ENCODE peak calls at places on chromosomes 1 and 21, in seven cellular contexts. M is astrocyte, L is GM12878, K is pancreas, I is mesendoderm, C is Caco-2, U is cardiac muscle cell. N is an unnamed sample. For H3K27me3 and H3K4me1, the result is how much of the 10 kb centered on the place peaks cover.

GRCh38 chr1:181386340-181386739 is 97.0 kb upstream of the CACNA1E start:
- DNase-seq in C (no peak), M (no peak), L (no peak), U (no peak), I (no peak), K (no peak), N (no peak)

GRCh38 chr21:35051287-35051818 is 2.3 kb upstream of the RUNX1 start:
- DNase-seq in U (peak), L (no peak), I (peak), M (peak), C (peak), K (peak), N (peak)

GRCh38 chr1:153881764-153882163 is 41.0 kb downstream of the GATAD2B start:
- DNase-seq in C (no peak), U (peak), I (no peak), K (no peak), L (no peak), M (peak), N (no peak)

GRCh38 chr1:197798492-197798891 is 23.2 kb upstream of the DENND1B start:
- DNase-seq in U (no peak), M (no peak), I (no peak), L (no peak), C (no peak), K (no peak), N (no peak)

GRCh38 chr1:53449693-53450092 is 9.5 kb upstream of the DMRTB1 start:
- DNase-seq in L (no peak), M (no peak), U (no peak), I (peak), K (no peak), C (no peak), N (no peak)

GRCh38 chr1:9676815-9677393 is 25.4 kb downstream of the PIK3CD start:
- DNase-seq in L (no peak), U (no peak), K (no peak), M (no peak), C (no peak), I (no peak), N (no peak)

GRCh38 chr1:171828794-171829193 is 12.5 kb upstream of the DNM3 start:
- DNase-seq in U (no peak), C (no peak), M (no peak), L (no peak), I (no peak), K (no peak), N (no peak)

GRCh38 chr21:32249551-32250280 is 29.1 kb downstream of the MIS18A start:
- DNase-seq in I (no peak), M (no peak), C (no peak), U (no peak), K (no peak), L (no peak), N (no peak)

GRCh38 chr1:202210370-202210769 is 16.8 kb downstream of the LGR6 start:
- DNase-seq in I (peak), K (no peak), C (no peak), M (peak), L (no peak), U (no peak), N (no peak)

DNA sequence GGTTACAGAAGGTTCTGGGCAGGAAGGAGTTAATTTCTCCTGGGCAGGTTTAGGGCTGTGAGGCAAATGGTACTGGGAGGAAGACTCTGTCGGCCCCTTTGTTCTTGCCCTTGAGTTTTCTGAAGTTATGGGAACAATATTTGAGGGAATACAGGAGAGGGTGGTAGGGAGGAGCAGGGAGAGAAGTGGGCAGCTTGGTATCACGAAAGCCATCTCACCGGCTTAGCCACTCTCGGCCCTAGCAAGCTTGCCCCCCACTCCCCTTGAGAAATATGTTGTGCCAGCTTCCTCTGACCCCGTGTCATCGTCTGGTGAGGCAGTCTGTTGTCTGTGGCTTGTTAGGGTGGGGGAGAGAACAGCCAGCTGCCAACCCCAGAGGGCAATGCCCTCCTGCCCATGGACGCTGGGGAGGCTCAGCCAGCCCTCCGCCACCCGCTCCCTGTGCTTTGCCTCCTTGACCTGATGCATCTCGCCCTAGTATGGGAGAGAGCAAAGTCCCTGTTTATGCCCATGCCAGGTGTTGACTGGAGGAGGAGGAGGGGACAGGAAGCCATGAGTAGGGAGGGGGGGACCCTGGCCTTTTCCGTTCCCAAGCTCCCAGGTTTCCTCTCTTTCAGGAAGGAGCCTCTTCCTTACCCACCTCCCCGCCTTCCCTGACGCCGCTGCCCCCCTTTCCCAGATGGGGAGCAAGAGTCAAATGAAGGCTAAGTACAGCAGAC is 1.2 kb downstream of the EFNA1 start:
- DNase-seq in L (no peak), K (peak), M (no peak), U (peak), I (peak), C (peak), N (no peak)
- H3K4me3 ChIP-seq in L (no peak), K (peak), M (peak), U (peak), I (peak), C (peak), N (no peak)

GRCh38 chr1:230587056-230587455 is 55.2 kb upstream of the COG2 start:
- DNase-seq in K (no peak), M (no peak), C (no peak), I (no peak), L (no peak), U (no peak), N (no peak)

GRCh38 chr1:230581446-230582079 is 60.7 kb upstream of the COG2 start:
- DNase-seq in C (peak), L (no peak), U (peak), K (no peak), I (peak), M (no peak), N (no peak)

GRCh38 chr1:230589951-230590350 is 52.3 kb upstream of the COG2 start:
- DNase-seq in L (no peak), U (no peak), K (no peak), I (no peak), M (no peak), C (no peak), N (no peak)

GRCh38 chr1:230588323-230588746 is 53.9 kb upstream of the COG2 start:
- DNase-seq in M (no peak), U (no peak), K (no peak), L (no peak), C (no peak), I (no peak), N (no peak)

DNA sequence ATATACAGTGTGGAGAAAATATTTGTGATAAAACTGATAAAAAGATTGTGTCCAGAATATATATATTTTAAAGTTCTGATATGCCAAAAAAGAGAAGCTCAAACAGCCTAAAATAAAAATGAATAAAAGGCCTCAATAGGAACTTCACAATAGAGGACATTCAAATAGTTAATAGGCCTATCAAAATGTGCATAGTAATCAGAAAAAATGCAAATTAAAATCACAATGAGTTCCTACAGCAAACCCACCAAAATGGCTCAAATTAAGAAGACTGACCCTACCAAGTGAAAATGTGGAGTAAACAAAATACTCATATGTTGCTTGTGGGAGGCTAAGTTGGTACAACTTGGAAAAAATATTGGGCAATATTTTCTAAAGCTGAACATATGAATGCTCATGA is 57.6 kb upstream of the COG2 start:
- DNase-seq in M (no peak), K (no peak), L (no peak), I (no peak), U (no peak), C (no peak), N (no peak)
- H3K27me3 ChIP-seq in M (under half), K (under half), L (under half), I (under half), U (under half), C (under half), N (under half)

GRCh38 chr1:206554833-206555472 is 47.6 kb downstream of the RASSF5 start:
- DNase-seq in K (no peak), M (no peak), L (no peak), I (no peak), U (no peak), C (no peak), N (no peak)
- H3K4me1 ChIP-seq in K (under half), M (under half), L (under half), I (under half), U (half or more), C (under half), N (half or more)

GRCh38 chr1:160127381-160127780 is 11.8 kb downstream of the ATP1A2 start:
- DNase-seq in L (no peak), U (no peak), I (no peak), C (no peak), M (no peak), K (no peak), N (no peak)

GRCh38 chr1:160123726-160124125 is 8.2 kb downstream of the ATP1A2 start:
- DNase-seq in K (no peak), L (no peak), U (no peak), I (no peak), M (no peak), C (no peak), N (no peak)

GRCh38 chr1:160124709-160125478 is 9.3 kb downstream of the ATP1A2 start:
- DNase-seq in K (no peak), C (peak), I (peak), L (no peak), U (peak), M (peak), N (no peak)

GRCh38 chr1:160127865-160128523 is 12.4 kb downstream of the ATP1A2 start:
- DNase-seq in I (no peak), M (peak), K (no peak), L (no peak), U (peak), C (no peak), N (no peak)

GRCh38 chr1:160125761-160126160 is 10.2 kb downstream of the ATP1A2 start:
- DNase-seq in U (peak), K (no peak), M (peak), L (no peak), I (no peak), C (no peak), N (no peak)
- H3K4me3 ChIP-seq in U (no peak), K (no peak), M (no peak), L (no peak), I (no peak), C (no peak), N (no peak)

DNA sequence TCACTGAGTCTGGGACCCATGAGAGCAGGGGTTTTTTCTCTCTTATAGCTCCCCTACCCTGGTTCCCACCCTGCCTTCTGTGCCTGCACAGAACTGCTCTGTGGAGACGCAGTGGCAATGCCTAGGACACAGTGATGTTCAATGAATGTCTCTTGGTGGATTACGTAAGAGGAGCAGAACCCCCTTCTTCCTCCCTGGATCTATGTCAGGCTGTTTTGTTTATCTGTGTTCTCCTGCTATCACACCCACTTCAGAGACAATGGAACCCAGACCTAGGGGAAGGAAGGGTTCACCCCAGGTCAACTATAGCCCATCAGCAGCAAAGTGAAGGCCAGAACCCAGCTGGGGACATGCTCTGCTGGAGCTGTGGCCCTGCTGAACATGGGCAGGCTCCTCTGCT is 2.0 kb downstream of the HPCAL4 start:
- DNase-seq in M (no peak), U (no peak), I (no peak), L (no peak), K (no peak), C (no peak), N (no peak)
- H3K27me3 ChIP-seq in M (half or more), U (half or more), I (half or more), L (under half), K (under half), C (under half), N (under half)

DNA sequence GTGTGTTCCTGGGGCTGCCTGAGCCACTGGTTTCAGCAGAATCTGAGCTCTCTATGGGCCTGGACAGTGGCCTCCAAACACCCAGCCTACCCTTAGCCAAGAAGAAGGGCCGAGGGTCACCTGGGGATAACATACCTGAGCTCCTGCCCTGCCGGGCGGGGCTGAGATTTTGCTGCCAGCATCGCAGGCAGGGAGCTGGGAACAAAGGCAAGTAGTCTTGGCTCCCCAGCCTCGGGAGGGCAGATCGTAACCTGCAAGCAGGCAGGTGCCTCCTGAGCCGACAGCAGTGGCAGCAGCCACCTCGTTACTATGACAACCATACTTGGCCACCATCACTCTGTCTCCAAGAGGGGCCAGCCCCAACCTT is 54.7 kb downstream of the TOMM20 start:
- DNase-seq in C (peak), U (no peak), I (no peak), M (no peak), K (peak), L (no peak), N (no peak)
- H3K4me1 ChIP-seq in C (half or more), U (under half), I (under half), M (under half), K (under half), L (half or more), N (under half)